ENCODE peak calls at places on chromosomes 16 and 17, in nine cellular contexts. One of them, this sample, is unnamed.

GRCh38 chr16:81601008-81601428 is 156.4 kb downstream of the CMIP start:
- DNase-seq in lung: no peak
- DNase-seq in mammary epithelial cell: peak
- DNase-seq in ascending aorta: no peak
- DNase-seq in colonic mucosa: no peak
- DNase-seq in CD8-positive, alpha-beta memory T cell: no peak
- DNase-seq in heart right ventricle: no peak
- DNase-seq in ovary: no peak
- DNase-seq in pancreas: no peak
- DNase-seq in this sample: no peak

GRCh38 chr16:49492090-49492801 is 118.6 kb downstream of the C16orf78 start:
- DNase-seq in lung: no peak
- DNase-seq in mammary epithelial cell: no peak
- DNase-seq in ascending aorta: no peak
- DNase-seq in colonic mucosa: no peak
- DNase-seq in CD8-positive, alpha-beta memory T cell: peak
- DNase-seq in heart right ventricle: peak
- DNase-seq in ovary: peak
- DNase-seq in pancreas: peak
- DNase-seq in this sample: peak

GRCh38 chr16:54326266-54326662 is 39.7 kb upstream of the IRX3 start:
- DNase-seq in lung: no peak
- DNase-seq in mammary epithelial cell: no peak
- DNase-seq in ascending aorta: no peak
- DNase-seq in colonic mucosa: no peak
- DNase-seq in CD8-positive, alpha-beta memory T cell: no peak
- DNase-seq in heart right ventricle: no peak
- DNase-seq in ovary: no peak
- DNase-seq in pancreas: no peak
- DNase-seq in this sample: no peak

GRCh38 chr17:49198206-49198605 is 12.2 kb downstream of the GNGT2 start:
- DNase-seq in lung: no peak
- DNase-seq in mammary epithelial cell: no peak
- DNase-seq in ascending aorta: no peak
- DNase-seq in colonic mucosa: no peak
- DNase-seq in CD8-positive, alpha-beta memory T cell: no peak
- DNase-seq in heart right ventricle: no peak
- DNase-seq in ovary: no peak
- DNase-seq in pancreas: no peak
- DNase-seq in this sample: no peak

GRCh38 chr17:1005361-1005946 is 8.5 kb downstream of the TIMM22 start:
- DNase-seq in lung: no peak
- DNase-seq in mammary epithelial cell: no peak
- DNase-seq in ascending aorta: no peak
- DNase-seq in colonic mucosa: peak
- DNase-seq in CD8-positive, alpha-beta memory T cell: peak
- DNase-seq in heart right ventricle: peak
- DNase-seq in ovary: peak
- DNase-seq in pancreas: peak
- DNase-seq in this sample: peak

GRCh38 chr17:1030684-1031557 is 34.0 kb downstream of the TIMM22 start:
- DNase-seq in lung: no peak
- DNase-seq in mammary epithelial cell: no peak
- DNase-seq in ascending aorta: no peak
- DNase-seq in colonic mucosa: no peak
- DNase-seq in CD8-positive, alpha-beta memory T cell: no peak
- DNase-seq in heart right ventricle: peak
- DNase-seq in ovary: peak
- DNase-seq in pancreas: no peak
- DNase-seq in this sample: peak

GRCh38 chr16:89315791-89316581 is 98.5 kb downstream of the ZNF778 start:
- DNase-seq in lung: peak
- DNase-seq in mammary epithelial cell: peak
- DNase-seq in ascending aorta: no peak
- DNase-seq in colonic mucosa: peak
- DNase-seq in CD8-positive, alpha-beta memory T cell: peak
- DNase-seq in heart right ventricle: peak
- DNase-seq in ovary: no peak
- DNase-seq in pancreas: no peak
- DNase-seq in this sample: no peak

GRCh38 chr16:56354016-56354415 is 71.3 kb downstream of the AMFR start:
- DNase-seq in lung: no peak
- DNase-seq in mammary epithelial cell: no peak
- DNase-seq in ascending aorta: no peak
- DNase-seq in colonic mucosa: no peak
- DNase-seq in CD8-positive, alpha-beta memory T cell: no peak
- DNase-seq in heart right ventricle: no peak
- DNase-seq in ovary: peak
- DNase-seq in pancreas: no peak
- DNase-seq in this sample: no peak

GRCh38 chr16:88569614-88569984 is 604 bp upstream of the ZC3H18 start:
- DNase-seq in lung: no peak
- DNase-seq in mammary epithelial cell: no peak
- DNase-seq in ascending aorta: no peak
- DNase-seq in colonic mucosa: no peak
- DNase-seq in CD8-positive, alpha-beta memory T cell: no peak
- DNase-seq in heart right ventricle: peak
- DNase-seq in ovary: peak
- DNase-seq in pancreas: peak
- DNase-seq in this sample: peak

GRCh38 chr17:68307443-68307842 is 16.1 kb downstream of the ARSG start:
- DNase-seq in lung: no peak
- DNase-seq in mammary epithelial cell: no peak
- DNase-seq in ascending aorta: no peak
- DNase-seq in colonic mucosa: no peak
- DNase-seq in CD8-positive, alpha-beta memory T cell: no peak
- DNase-seq in heart right ventricle: no peak
- DNase-seq in ovary: no peak
- DNase-seq in pancreas: no peak
- DNase-seq in this sample: no peak

GRCh38 chr17:57784226-57784895 is 39.3 kb upstream of the CCDC182 start:
- DNase-seq in lung: no peak
- DNase-seq in mammary epithelial cell: no peak
- DNase-seq in ascending aorta: no peak
- DNase-seq in colonic mucosa: no peak
- DNase-seq in CD8-positive, alpha-beta memory T cell: no peak
- DNase-seq in heart right ventricle: no peak
- DNase-seq in ovary: no peak
- DNase-seq in pancreas: no peak
- DNase-seq in this sample: no peak

GRCh38 chr16:26665166-26665939 is 401.4 kb upstream of the C16orf82 start:
- DNase-seq in lung: no peak
- DNase-seq in mammary epithelial cell: no peak
- DNase-seq in ascending aorta: no peak
- DNase-seq in colonic mucosa: no peak
- DNase-seq in CD8-positive, alpha-beta memory T cell: no peak
- DNase-seq in heart right ventricle: no peak
- DNase-seq in ovary: no peak
- DNase-seq in pancreas: no peak
- DNase-seq in this sample: no peak

GRCh38 chr16:14007460-14007859 is 63.7 kb upstream of the MRTFB start:
- DNase-seq in lung: no peak
- DNase-seq in mammary epithelial cell: peak
- DNase-seq in ascending aorta: no peak
- DNase-seq in colonic mucosa: no peak
- DNase-seq in CD8-positive, alpha-beta memory T cell: no peak
- DNase-seq in heart right ventricle: no peak
- DNase-seq in ovary: no peak
- DNase-seq in pancreas: no peak
- DNase-seq in this sample: no peak

GRCh38 chr17:44374306-44375195 is 10.9 kb upstream of the FAM171A2 start:
- DNase-seq in lung: no peak
- DNase-seq in mammary epithelial cell: no peak
- DNase-seq in ascending aorta: no peak
- DNase-seq in colonic mucosa: peak
- DNase-seq in CD8-positive, alpha-beta memory T cell: no peak
- DNase-seq in heart right ventricle: no peak
- DNase-seq in ovary: no peak
- DNase-seq in pancreas: no peak
- DNase-seq in this sample: no peak

GRCh38 chr16:85554791-85555548 is 58.2 kb upstream of the GSE1 start:
- DNase-seq in lung: peak
- DNase-seq in mammary epithelial cell: peak
- DNase-seq in ascending aorta: no peak
- DNase-seq in colonic mucosa: peak
- DNase-seq in CD8-positive, alpha-beta memory T cell: peak
- DNase-seq in heart right ventricle: peak
- DNase-seq in ovary: peak
- DNase-seq in pancreas: peak
- DNase-seq in this sample: peak

GRCh38 chr16:72938426-72939164 is 109.3 kb downstream of the ZFHX3 start:
- DNase-seq in lung: peak
- DNase-seq in mammary epithelial cell: peak
- DNase-seq in ascending aorta: peak
- DNase-seq in colonic mucosa: peak
- DNase-seq in CD8-positive, alpha-beta memory T cell: no peak
- DNase-seq in heart right ventricle: peak
- DNase-seq in ovary: peak
- DNase-seq in pancreas: peak
- DNase-seq in this sample: peak

GRCh38 chr17:49223517-49224197 is 6.9 kb downstream of the PHOSPHO1 start:
- DNase-seq in lung: peak
- DNase-seq in mammary epithelial cell: no peak
- DNase-seq in ascending aorta: no peak
- DNase-seq in colonic mucosa: peak
- DNase-seq in CD8-positive, alpha-beta memory T cell: peak
- DNase-seq in heart right ventricle: peak
- DNase-seq in ovary: peak
- DNase-seq in pancreas: peak
- DNase-seq in this sample: peak

GRCh38 chr17:31593806-31594205 is 202.3 kb downstream of the RAB11FIP4 start:
- DNase-seq in lung: no peak
- DNase-seq in mammary epithelial cell: peak
- DNase-seq in ascending aorta: peak
- DNase-seq in colonic mucosa: no peak
- DNase-seq in CD8-positive, alpha-beta memory T cell: no peak
- DNase-seq in heart right ventricle: no peak
- DNase-seq in ovary: no peak
- DNase-seq in pancreas: no peak
- DNase-seq in this sample: peak

GRCh38 chr17:50508573-50509460 is 578 bp downstream of the MYCBPAP start:
- DNase-seq in lung: no peak
- DNase-seq in mammary epithelial cell: no peak
- DNase-seq in ascending aorta: no peak
- DNase-seq in colonic mucosa: no peak
- DNase-seq in CD8-positive, alpha-beta memory T cell: no peak
- DNase-seq in heart right ventricle: no peak
- DNase-seq in ovary: no peak
- DNase-seq in pancreas: no peak
- DNase-seq in this sample: no peak

GRCh38 chr17:35784895-35785294 is 10.5 kb downstream of the MMP28 start:
- DNase-seq in lung: no peak
- DNase-seq in mammary epithelial cell: peak
- DNase-seq in ascending aorta: no peak
- DNase-seq in colonic mucosa: no peak
- DNase-seq in CD8-positive, alpha-beta memory T cell: no peak
- DNase-seq in heart right ventricle: no peak
- DNase-seq in ovary: no peak
- DNase-seq in pancreas: no peak
- DNase-seq in this sample: no peak

DNA sequence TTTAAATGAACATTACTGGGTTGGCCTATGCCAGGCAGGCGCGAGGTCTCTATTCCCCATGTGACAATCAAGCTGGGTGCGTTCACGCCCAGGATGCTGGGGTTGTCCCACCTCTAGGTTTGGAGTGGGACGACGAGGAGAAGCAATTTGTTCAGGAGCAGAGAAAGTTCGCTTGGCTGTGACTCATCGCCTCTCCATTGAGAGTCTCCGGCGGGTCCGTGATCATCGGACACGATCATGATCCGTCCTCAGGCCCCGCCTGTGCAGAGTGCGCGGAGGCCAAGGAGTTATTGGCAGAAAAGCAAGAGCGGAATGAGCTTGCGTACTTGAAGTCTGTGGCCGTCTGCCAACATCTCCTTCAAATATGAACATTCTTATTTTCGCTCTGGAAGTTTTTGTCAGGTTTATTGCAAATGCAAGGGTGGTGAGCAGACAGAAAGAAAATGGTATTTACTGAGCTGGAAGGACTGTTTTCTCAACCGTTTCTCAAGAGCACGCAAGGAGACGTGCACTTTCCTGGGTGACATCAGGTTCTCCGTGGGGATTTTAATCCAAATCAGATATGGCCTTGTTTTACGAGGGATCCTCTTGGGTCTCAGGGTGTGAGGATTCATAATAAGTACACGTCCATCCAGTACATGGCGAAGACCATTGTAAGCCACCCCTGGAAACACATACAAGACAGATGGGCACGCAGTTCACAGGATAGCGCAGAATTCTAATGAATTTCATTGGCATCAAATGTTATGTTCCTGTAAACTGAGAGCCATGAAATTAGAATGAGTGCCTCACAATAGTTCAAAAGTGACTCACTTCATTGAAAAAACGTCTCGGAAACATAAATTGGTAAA is 70.1 kb upstream of the CREBBP start:
- DNase-seq in lung: peak
- DNase-seq in mammary epithelial cell: peak
- DNase-seq in ascending aorta: peak
- DNase-seq in colonic mucosa: peak
- DNase-seq in CD8-positive, alpha-beta memory T cell: no peak
- DNase-seq in heart right ventricle: peak
- DNase-seq in ovary: peak
- DNase-seq in pancreas: no peak
- DNase-seq in this sample: peak
- H3K27ac ChIP-seq in lung: peak
- H3K27ac ChIP-seq in mammary epithelial cell: no peak
- H3K27ac ChIP-seq in ascending aorta: peak
- H3K27ac ChIP-seq in colonic mucosa: peak
- H3K27ac ChIP-seq in CD8-positive, alpha-beta memory T cell: no peak
- H3K27ac ChIP-seq in heart right ventricle: peak
- H3K27ac ChIP-seq in ovary: peak
- H3K27ac ChIP-seq in pancreas: no peak
- H3K27ac ChIP-seq in this sample: peak

GRCh38 chr17:41548844-41549595 is 20.9 kb upstream of the KRT19 start:
- DNase-seq in lung: peak
- DNase-seq in mammary epithelial cell: peak
- DNase-seq in ascending aorta: peak
- DNase-seq in colonic mucosa: peak
- DNase-seq in CD8-positive, alpha-beta memory T cell: peak
- DNase-seq in heart right ventricle: peak
- DNase-seq in ovary: peak
- DNase-seq in pancreas: peak
- DNase-seq in this sample: peak
- H3K27ac ChIP-seq in lung: peak
- H3K27ac ChIP-seq in mammary epithelial cell: peak
- H3K27ac ChIP-seq in ascending aorta: peak
- H3K27ac ChIP-seq in colonic mucosa: peak
- H3K27ac ChIP-seq in CD8-positive, alpha-beta memory T cell: peak
- H3K27ac ChIP-seq in heart right ventricle: no peak
- H3K27ac ChIP-seq in ovary: no peak
- H3K27ac ChIP-seq in pancreas: no peak
- H3K27ac ChIP-seq in this sample: no peak

GRCh38 chr16:3511286-3512180 is 10.7 kb downstream of the CLUAP1 start:
- DNase-seq in lung: no peak
- DNase-seq in mammary epithelial cell: no peak
- DNase-seq in ascending aorta: no peak
- DNase-seq in colonic mucosa: no peak
- DNase-seq in CD8-positive, alpha-beta memory T cell: no peak
- DNase-seq in heart right ventricle: no peak
- DNase-seq in ovary: peak
- DNase-seq in pancreas: no peak
- DNase-seq in this sample: no peak
- H3K27ac ChIP-seq in lung: no peak
- H3K27ac ChIP-seq in mammary epithelial cell: no peak
- H3K27ac ChIP-seq in ascending aorta: no peak
- H3K27ac ChIP-seq in colonic mucosa: no peak
- H3K27ac ChIP-seq in CD8-positive, alpha-beta memory T cell: no peak
- H3K27ac ChIP-seq in heart right ventricle: no peak
- H3K27ac ChIP-seq in ovary: no peak
- H3K27ac ChIP-seq in pancreas: no peak
- H3K27ac ChIP-seq in this sample: no peak

GRCh38 chr17:74020522-74020921 is 183.0 kb upstream of the RPL38 start:
- DNase-seq in lung: no peak
- DNase-seq in mammary epithelial cell: no peak
- DNase-seq in ascending aorta: no peak
- DNase-seq in colonic mucosa: no peak
- DNase-seq in CD8-positive, alpha-beta memory T cell: no peak
- DNase-seq in heart right ventricle: no peak
- DNase-seq in ovary: no peak
- DNase-seq in pancreas: no peak
- DNase-seq in this sample: peak
- H3K27ac ChIP-seq in lung: no peak
- H3K27ac ChIP-seq in mammary epithelial cell: no peak
- H3K27ac ChIP-seq in ascending aorta: no peak
- H3K27ac ChIP-seq in colonic mucosa: no peak
- H3K27ac ChIP-seq in CD8-positive, alpha-beta memory T cell: no peak
- H3K27ac ChIP-seq in heart right ventricle: no peak
- H3K27ac ChIP-seq in ovary: no peak
- H3K27ac ChIP-seq in pancreas: no peak
- H3K27ac ChIP-seq in this sample: no peak